ENCODE peak calls at places on chromosomes 2 and 18, in five cellular contexts. T is fibroblast of villous mesenchyme, O is HCT116, H is brain microvascular endothelial cell, J is Caco-2. U is an unnamed sample.

GRCh38 chr18:51897884-51898283 is 442.1 kb upstream of the DCC start:
- DNase-seq in T (no peak), O (no peak), H (no peak), J (no peak), U (no peak)

GRCh38 chr2:169095631-169096105 is 26.3 kb downstream of the DHRS9 start:
- DNase-seq in T (peak), O (peak), H (peak), J (no peak), U (no peak)

GRCh38 chr2:85505551-85506238 is 33.3 kb upstream of the MAT2A start:
- DNase-seq in T (no peak), O (no peak), H (no peak), J (no peak), U (no peak)

GRCh38 chr2:40208478-40208877 is 243.4 kb downstream of the SLC8A1 start:
- DNase-seq in T (no peak), O (no peak), H (no peak), J (no peak), U (no peak)

GRCh38 chr2:27408601-27409320 is 630 bp downstream of the PPM1G start:
- DNase-seq in T (no peak), O (no peak), H (no peak), J (no peak), U (no peak)

GRCh38 chr18:4096501-4096900 is 358.6 kb downstream of the DLGAP1 start:
- DNase-seq in T (no peak), O (no peak), H (no peak), J (peak), U (no peak)

GRCh38 chr2:33123216-33123615 is 176.5 kb downstream of the LTBP1 start:
- DNase-seq in T (no peak), O (no peak), H (no peak), J (no peak), U (no peak)

GRCh38 chr18:6382968-6383367 is 31.7 kb downstream of the L3MBTL4 start:
- DNase-seq in T (no peak), O (no peak), H (no peak), J (no peak), U (no peak)

GRCh38 chr2:234814366-234814765 is 137.5 kb upstream of the SH3BP4 start:
- DNase-seq in T (no peak), O (no peak), H (no peak), J (no peak), U (no peak)

GRCh38 chr2:113233593-113234550 is 44.8 kb downstream of the PAX8 start:
- DNase-seq in T (no peak), O (no peak), H (no peak), J (peak), U (no peak)

GRCh38 chr2:47309952-47310800 is 92.8 kb upstream of the MSH2 start:
- DNase-seq in T (peak), O (no peak), H (no peak), J (peak), U (no peak)

GRCh38 chr18:74623047-74623816 is 25.6 kb downstream of the ZNF407 start:
- DNase-seq in T (no peak), O (peak), H (no peak), J (no peak), U (no peak)

GRCh38 chr18:73840319-73841065 is 307.1 kb downstream of the FBXO15 start:
- DNase-seq in T (no peak), O (no peak), H (no peak), J (no peak), U (no peak)

GRCh38 chr2:204401114-204401513 is 144.2 kb upstream of the PARD3B start:
- DNase-seq in T (no peak), O (no peak), H (no peak), J (no peak), U (no peak)

GRCh38 chr2:118763797-118764196 is 83.7 kb downstream of the EN1 start:
- DNase-seq in T (no peak), O (no peak), H (peak), J (peak), U (no peak)

GRCh38 chr2:31255911-31256571 is 22.1 kb downstream of the EHD3 start:
- DNase-seq in T (no peak), O (no peak), H (no peak), J (no peak), U (no peak)

GRCh38 chr2:128520787-128521186 is 202.1 kb upstream of the HS6ST1 start:
- DNase-seq in T (no peak), O (no peak), H (peak), J (no peak), U (no peak)

GRCh38 chr2:24124003-24124585 is 825 bp downstream of the FAM228B start:
- DNase-seq in T (no peak), O (no peak), H (peak), J (no peak), U (no peak)

GRCh38 chr2:235518317-235519090 is 24.7 kb downstream of the AGAP1 start:
- DNase-seq in T (peak), O (no peak), H (no peak), J (no peak), U (no peak)

GRCh38 chr2:217866457-217866856 is 136.3 kb downstream of the TNS1 start:
- DNase-seq in T (no peak), O (no peak), H (no peak), J (no peak), U (no peak)

GRCh38 chr2:197777823-197778407 is 7.2 kb downstream of the BOLL start:
- DNase-seq in T (peak), O (peak), H (no peak), J (peak), U (no peak)

GRCh38 chr2:19098467-19099160 is 259.8 kb downstream of the OSR1 start:
- DNase-seq in T (no peak), O (no peak), H (no peak), J (no peak), U (no peak)

GRCh38 chr2:128736689-128737545 is 418.2 kb upstream of the HS6ST1 start:
- DNase-seq in T (peak), O (peak), H (peak), J (peak), U (peak)

GRCh38 chr18:38868757-38869156 is 1303.2 kb upstream of the CELF4 start:
- DNase-seq in T (no peak), O (no peak), H (no peak), J (no peak), U (no peak)

GRCh38 chr2:165911231-165911630 is 42.3 kb downstream of the TTC21B start:
- DNase-seq in T (no peak), O (no peak), H (peak), J (no peak), U (no peak)

GRCh38 chr18:21702602-21703001 is 2.0 kb downstream of the ABHD3 start:
- DNase-seq in T (no peak), O (no peak), H (no peak), J (no peak), U (no peak)

GRCh38 chr18:11251891-11252270 is 102.5 kb upstream of the PIEZO2 start:
- DNase-seq in T (no peak), O (no peak), H (peak), J (no peak), U (no peak)

GRCh38 chr18:79392226-79392625 is 3.5 kb upstream of the NFATC1 start:
- DNase-seq in T (no peak), O (no peak), H (no peak), J (no peak), U (no peak)

GRCh38 chr2:7497223-7497622 is 580.0 kb downstream of the RNF144A start:
- DNase-seq in T (peak), O (no peak), H (no peak), J (no peak), U (no peak)

GRCh38 chr2:214830794-214831346 is 21.4 kb upstream of the BARD1 start:
- DNase-seq in T (peak), O (no peak), H (peak), J (peak), U (no peak)

GRCh38 chr18:60549338-60549960 is 176.9 kb upstream of the MC4R start:
- DNase-seq in T (peak), O (peak), H (peak), J (peak), U (no peak)

GRCh38 chr2:41768301-41768700 is 279.5 kb upstream of the PKDCC start:
- DNase-seq in T (no peak), O (no peak), H (no peak), J (no peak), U (no peak)

GRCh38 chr2:127086800-127087737 is 19.9 kb downstream of the BIN1 start:
- DNase-seq in T (peak), O (no peak), H (peak), J (peak), U (no peak)

GRCh38 chr2:236166781-236167296 is 1.3 kb downstream of the GBX2 start:
- DNase-seq in T (no peak), O (no peak), H (no peak), J (no peak), U (no peak)

GRCh38 chr2:238107525-238108422 is 7.6 kb downstream of the ESPNL start:
- DNase-seq in T (no peak), O (no peak), H (no peak), J (no peak), U (no peak)

DNA sequence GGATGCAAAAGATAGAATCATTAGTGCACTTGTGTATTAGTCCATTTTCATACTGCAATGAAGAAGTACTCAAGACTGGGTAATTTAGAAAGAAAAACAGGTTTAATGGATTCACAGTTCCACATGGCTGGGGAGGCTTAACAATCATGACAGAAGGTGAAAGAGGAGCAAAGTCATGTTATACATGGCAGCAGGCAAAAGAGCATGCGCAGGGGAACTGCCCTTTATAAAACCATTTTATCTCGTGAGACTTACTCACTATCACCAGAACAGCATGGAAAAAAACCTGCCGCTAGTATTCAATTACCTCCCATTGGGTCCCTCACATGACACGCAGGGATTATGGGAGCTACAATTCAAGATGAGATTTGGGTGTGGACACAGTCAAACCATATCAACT is 129.4 kb downstream of the SCG2 start:
- DNase-seq in T (no peak), O (no peak), H (no peak), J (no peak), U (no peak)
- TF ChIP-seq CTCF in T (no peak), O (no peak), H (no peak), J (no peak), U (no peak)

DNA sequence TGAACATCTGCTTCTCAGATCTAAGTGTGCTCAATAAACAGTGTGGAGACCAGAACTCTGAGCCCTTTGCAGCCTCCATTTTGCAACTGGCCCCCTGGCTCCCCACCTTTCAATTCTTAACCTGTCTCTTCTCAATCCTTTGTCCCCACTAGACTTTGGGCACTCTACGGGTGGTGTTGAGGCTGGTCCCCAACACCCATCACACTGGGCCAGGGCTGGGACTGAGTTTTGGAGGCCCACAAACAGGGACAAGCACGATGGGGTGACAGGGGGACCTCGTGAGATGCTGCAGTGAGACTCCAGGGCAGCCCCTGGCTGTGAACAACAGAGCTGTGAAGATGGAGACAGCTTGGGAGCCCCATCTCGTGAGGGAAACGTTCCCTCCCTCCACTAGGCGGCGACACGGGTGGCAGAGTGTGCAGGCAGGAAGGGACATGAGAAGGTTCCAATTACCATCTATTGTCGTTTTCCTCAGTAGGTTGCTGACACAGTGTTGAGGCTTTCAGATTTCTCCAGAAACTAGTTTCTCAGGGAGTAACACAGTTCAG is 1.2 kb downstream of the ANKMY1 start:
- DNase-seq in T (peak), O (no peak), H (peak), J (peak), U (no peak)
- TF ChIP-seq CTCF in T (peak), O (no peak), H (peak), J (no peak), U (no peak)

GRCh38 chr2:170486730-170487129 is 228.4 kb upstream of the SP5 start:
- DNase-seq in T (no peak), O (no peak), H (no peak), J (no peak), U (no peak)
- TF ChIP-seq CTCF in T (no peak), O (peak), H (no peak), J (no peak), U (no peak)

GRCh38 chr2:735670-736218 is 58.5 kb upstream of the TMEM18 start:
- DNase-seq in T (no peak), O (no peak), H (no peak), J (no peak), U (no peak)

GRCh38 chr2:736939-737338 is 59.7 kb upstream of the TMEM18 start:
- DNase-seq in T (no peak), O (no peak), H (no peak), J (no peak), U (no peak)

GRCh38 chr2:740446-741293 is 63.5 kb upstream of the TMEM18 start:
- DNase-seq in T (peak), O (peak), H (peak), J (peak), U (peak)
- TF ChIP-seq CTCF in T (no peak), O (no peak), H (peak), J (no peak), U (no peak)

GRCh38 chr18:47899107-47899840 is 31.2 kb downstream of the SMAD2 start:
- DNase-seq in T (no peak), O (no peak), H (no peak), J (no peak), U (no peak)
- TF ChIP-seq CTCF in T (no peak), O (no peak), H (no peak), J (no peak), U (no peak)

GRCh38 chr18:54830260-54830659 is 2.0 kb downstream of the RAB27B start:
- DNase-seq in T (no peak), O (no peak), H (no peak), J (no peak), U (no peak)

GRCh38 chr18:54835944-54836343 is 7.7 kb downstream of the RAB27B start:
- DNase-seq in T (no peak), O (no peak), H (no peak), J (no peak), U (no peak)
- TF ChIP-seq CTCF in T (no peak), O (no peak), H (no peak), J (no peak), U (no peak)

GRCh38 chr2:55617160-55618024 is at the start of gene PPP4R3B:
- DNase-seq in T (peak), O (peak), H (peak), J (peak), U (peak)
- TF ChIP-seq CTCF in T (peak), O (no peak), H (peak), J (peak), U (peak)

DNA sequence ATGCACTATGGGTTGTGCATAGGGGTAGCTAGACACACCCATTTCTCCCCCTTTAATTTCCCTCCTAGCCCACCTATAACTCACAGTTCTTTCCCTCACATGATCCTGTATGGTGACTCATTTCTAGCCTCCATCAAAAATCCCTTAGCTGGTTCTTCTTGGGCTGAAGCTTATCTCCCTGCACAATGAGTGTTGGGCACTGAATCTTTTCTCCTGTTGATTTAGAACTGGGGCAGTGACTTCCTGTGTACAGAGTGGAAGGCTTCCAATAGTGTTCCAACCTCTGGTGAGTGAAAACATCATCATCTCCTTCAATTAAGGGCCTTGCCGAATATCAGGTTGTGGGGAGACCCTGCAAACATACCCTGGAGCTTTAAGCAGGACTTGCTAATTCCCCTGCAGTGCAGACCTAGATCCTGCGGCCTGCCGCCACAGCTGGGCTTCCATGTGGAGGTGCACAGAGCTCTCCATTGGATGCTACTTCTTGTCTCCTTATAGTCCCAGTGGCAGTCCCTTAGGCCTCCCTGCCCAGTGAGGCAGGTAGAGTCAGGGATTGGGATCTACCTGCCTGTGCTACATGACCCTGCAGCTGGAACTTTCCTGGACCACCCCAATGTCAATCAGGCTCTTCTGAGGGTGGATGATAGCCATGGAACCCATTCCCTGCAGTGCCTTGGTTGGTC is 121.8 kb downstream of the PLB1 start:
- DNase-seq in T (no peak), O (no peak), H (no peak), J (no peak), U (no peak)
- TF ChIP-seq CTCF in T (no peak), O (no peak), H (no peak), J (no peak), U (no peak)

GRCh38 chr2:173216668-173217067 is 138.0 kb upstream of the CDCA7 start:
- DNase-seq in T (no peak), O (no peak), H (no peak), J (no peak), U (no peak)
- TF ChIP-seq CTCF in T (no peak), O (no peak), H (no peak), J (no peak), U (no peak)